ENCODE peak calls at places on chromosomes 4 and X, in six cellular contexts. H is tibial artery, W is fibroblast of lung, J is neural progenitor cell, L is testis, F is neuronal stem cell. G is an unnamed sample.

GRCh38 chr4:78799551-78800495 is 23.7 kb downstream of the BMP2K start:
- DNase-seq in H (no peak), J (no peak), L (no peak), W (peak; percentile 36), F (no peak), G (no peak)

GRCh38 chrX:129831486-129831885 is 12.2 kb downstream of the ZDHHC9 start:
- DNase-seq in W (no peak), J (peak; percentile 52), F (no peak), H (no peak), L (no peak), G (peak; percentile 26)

GRCh38 chr4:169099775-169100180 is 89.7 kb upstream of the CBR4 start:
- DNase-seq in H (no peak), J (no peak), W (peak; percentile 83), L (peak; percentile 60), F (no peak), G (peak; percentile 42)

GRCh38 chr4:18645356-18645755 is 623.8 kb upstream of the LCORL start:
- DNase-seq in J (no peak), F (no peak), H (no peak), W (no peak), L (no peak), G (no peak)

GRCh38 chr4:57443308-57444243 is 333.4 kb upstream of the IGFBP7 start:
- DNase-seq in L (no peak), J (no peak), H (no peak), F (no peak), W (no peak), G (no peak)

GRCh38 chr4:164572877-164573279 is 181.1 kb upstream of the SMIM31 start:
- DNase-seq in H (no peak), L (no peak), W (peak; percentile 88), J (no peak), F (no peak), G (no peak)

GRCh38 chrX:105837227-105837626 is 14.9 kb downstream of the NRK start:
- DNase-seq in L (peak; percentile 76), F (no peak), J (peak; percentile 2), H (peak; percentile 83), W (peak; percentile 88), G (peak; percentile 47)

GRCh38 chr4:82691431-82691830 is 107.2 kb downstream of the SCD5 start:
- DNase-seq in F (no peak), H (no peak), W (no peak), L (no peak), J (no peak), G (no peak)

GRCh38 chr4:166673911-166674310 is 560.4 kb downstream of the SPOCK3 start:
- DNase-seq in J (no peak), L (no peak), H (no peak), W (no peak), F (no peak), G (no peak)

GRCh38 chr4:40842725-40843401 is 93.1 kb downstream of the NSUN7 start:
- DNase-seq in L (no peak), F (no peak), J (peak; percentile 61), W (no peak), H (no peak), G (peak; percentile 19)

GRCh38 chrX:110954428-110954827 is 141.6 kb upstream of the PAK3 start:
- DNase-seq in J (no peak), L (no peak), H (no peak), F (no peak), W (no peak), G (no peak)

GRCh38 chr4:186472948-186473347 is 82.4 kb downstream of the MTNR1A start:
- DNase-seq in F (peak; percentile 17), L (no peak), J (peak; percentile 39), H (no peak), W (peak; percentile 39), G (peak; percentile 44)

GRCh38 chrX:56783450-56783831 is 54.4 kb downstream of the NBDY start:
- DNase-seq in H (no peak), F (no peak), J (peak; percentile 77), W (no peak), L (no peak), G (no peak)

GRCh38 chrX:8043546-8043945 is 116.3 kb upstream of the PNPLA4 start:
- DNase-seq in F (no peak), J (no peak), W (no peak), L (no peak), H (no peak), G (no peak)

GRCh38 chrX:38277136-38277535 is 50.2 kb downstream of the RPGR start:
- DNase-seq in W (no peak), F (no peak), H (no peak), L (no peak), J (no peak), G (no peak)

GRCh38 chr4:176054942-176055341 is 10.7 kb upstream of the WDR17 start:
- DNase-seq in H (no peak), F (no peak), W (no peak), J (no peak), L (no peak), G (no peak)

GRCh38 chr4:47623916-47624554 is 139.0 kb downstream of the ATP10D start:
- DNase-seq in F (no peak), W (peak; percentile 80), J (no peak), H (no peak), L (no peak), G (no peak)

GRCh38 chrX:49884290-49884862 is 5.1 kb downstream of the USP27X start:
- DNase-seq in L (peak; percentile 45), W (peak; percentile 16), F (peak; percentile 35), J (peak; percentile 53), H (peak; percentile 45), G (peak; percentile 69)

GRCh38 chr4:88008133-88008621 is 742 bp downstream of the PKD2 start:
- DNase-seq in F (peak; percentile 44), H (peak; percentile 54), W (peak; percentile 64), L (peak; percentile 58), J (peak; percentile 75), G (peak; percentile 79)

GRCh38 chrX:18210470-18210869 is 10.2 kb downstream of the BEND2 start:
- DNase-seq in H (no peak), J (no peak), F (no peak), L (no peak), W (peak; percentile 2), G (no peak)

GRCh38 chr4:104352211-104352610 is 142.5 kb downstream of the CXXC4 start:
- DNase-seq in F (no peak), J (peak; percentile 17), H (no peak), L (no peak), W (no peak), G (no peak)

GRCh38 chr4:62550106-62550505 is 1350.0 kb downstream of the ADGRL3 start:
- DNase-seq in J (peak; percentile 16), L (no peak), W (no peak), H (no peak), F (no peak), G (no peak)

GRCh38 chr4:83320548-83320947 is 14.1 kb downstream of the HPSE start:
- DNase-seq in F (no peak), W (peak; percentile 22), L (peak; percentile 32), H (peak; percentile 74), J (no peak), G (no peak)

GRCh38 chrX:6228720-6229119 is at the start of gene NLGN4X:
- DNase-seq in W (peak; percentile 29), F (peak; percentile 11), L (no peak), J (peak; percentile 51), H (no peak), G (no peak)

GRCh38 chr4:142778430-142778829 is 67.7 kb downstream of the INPP4B start:
- DNase-seq in J (no peak), L (no peak), W (peak; percentile 74), H (no peak), F (no peak), G (no peak)

GRCh38 chrX:115642895-115643530 is 82.0 kb downstream of the PLS3 start:
- DNase-seq in H (peak; percentile 25), J (peak; percentile 44), F (peak; percentile 9), L (peak; percentile 54), W (peak; percentile 44), G (peak; percentile 83)

GRCh38 chr4:4402966-4403365 is 16.1 kb downstream of the NSG1 start:
- DNase-seq in H (no peak), J (no peak), L (no peak), W (no peak), F (no peak), G (no peak)

GRCh38 chr4:122662701-122663100 is 41.8 kb upstream of the IL21 start:
- DNase-seq in J (no peak), F (no peak), L (no peak), W (no peak), H (no peak), G (no peak)
- H3K4me1 ChIP-seq in J (no peaks in the 10 kb centered on the region), F (no peaks in the 10 kb centered on the region), L (peaks cover 12% of the 10 kb centered on the region), W (peaks cover 23% of the 10 kb centered on the region), H (peaks cover 28% of the 10 kb centered on the region), G (peaks cover 2% of the 10 kb centered on the region)

GRCh38 chr4:14568356-14568755 is 433.9 kb upstream of the CPEB2 start:
- DNase-seq in L (no peak), W (peak; percentile 1), H (no peak), J (no peak), F (no peak), G (no peak)

GRCh38 chr4:14560577-14560976 is 441.7 kb upstream of the CPEB2 start:
- DNase-seq in F (no peak), J (no peak), L (no peak), W (no peak), H (no peak), G (no peak)

GRCh38 chr4:14562901-14563300 is 439.4 kb upstream of the CPEB2 start:
- DNase-seq in W (no peak), F (no peak), J (no peak), L (no peak), H (no peak), G (no peak)

GRCh38 chr4:14564281-14564680 is 438.0 kb upstream of the CPEB2 start:
- DNase-seq in H (no peak), J (no peak), W (no peak), F (no peak), L (no peak), G (no peak)

DNA sequence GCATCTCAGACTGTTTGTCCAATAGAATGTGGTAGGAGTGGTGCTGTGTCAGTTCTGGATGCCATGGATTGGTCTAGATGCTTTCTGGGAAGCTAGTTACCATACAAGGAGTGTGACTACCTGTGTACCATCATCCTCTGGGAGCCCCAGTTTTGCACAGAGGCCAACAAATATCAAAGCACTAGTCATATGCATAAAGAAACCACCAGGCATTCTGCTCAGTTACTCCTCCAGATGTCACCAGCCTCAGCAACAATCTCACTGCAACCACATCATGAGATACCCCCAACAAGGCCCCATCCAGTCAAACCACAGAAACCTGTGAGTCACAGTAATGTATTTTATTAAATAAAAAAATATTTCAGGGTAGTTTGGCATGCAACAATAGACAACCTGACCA is 435.8 kb upstream of the CPEB2 start:
- DNase-seq in W (peak; percentile 50), H (no peak), F (no peak), J (no peak), L (no peak), G (no peak)
- H3K9me3 ChIP-seq in W (no peaks in the 10 kb centered on the region), H (no peaks in the 10 kb centered on the region), F (no peaks in the 10 kb centered on the region), J (peaks cover 5% of the 10 kb centered on the region), L (no peaks in the 10 kb centered on the region), G (no peaks in the 10 kb centered on the region)

DNA sequence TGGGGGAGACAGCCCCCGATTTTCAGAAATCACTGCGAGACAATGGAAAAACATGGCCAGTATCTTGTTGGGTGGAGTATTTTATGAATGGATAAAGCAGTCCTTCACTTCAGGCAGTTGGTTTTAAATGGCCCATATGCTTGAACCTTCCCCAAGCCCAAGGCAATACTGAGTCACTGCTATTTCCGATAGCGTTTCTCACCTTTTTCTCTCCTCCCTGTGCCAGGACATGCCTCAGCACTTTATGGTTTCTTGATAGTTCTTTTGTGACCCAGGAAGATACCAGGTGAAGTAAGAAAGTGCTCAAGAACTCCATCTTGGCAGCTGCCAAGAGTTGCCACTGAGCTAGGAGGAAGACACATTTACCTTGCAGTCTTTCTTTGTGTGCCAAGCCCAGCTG is 26.8 kb upstream of the ESX1 start:
- DNase-seq in L (no peak), H (no peak), J (no peak), F (no peak), W (no peak), G (no peak)
- H3K27ac ChIP-seq in L (no peak overlapping the region), H (peak overlapping the region; percentile 59), J (no peak overlapping the region), F (no peak overlapping the region), W (no peak overlapping the region), G (no peak overlapping the region)

GRCh38 chr4:112279025-112279881 is 6.5 kb downstream of the TIFA start:
- DNase-seq in H (no peak), L (no peak), J (no peak), W (no peak), F (no peak), G (no peak)
- H3K4me1 ChIP-seq in H (peaks cover 21% of the 10 kb centered on the region), L (no peaks in the 10 kb centered on the region), J (peaks cover under 1% of the 10 kb centered on the region), W (peaks cover 2% of the 10 kb centered on the region), F (peaks cover 1% of the 10 kb centered on the region), G (peaks cover 8% of the 10 kb centered on the region)

G was measured in SJCRH30.